ENCODE peak calls at places on chromosomes 16 and 17, in four cellular contexts. G is K562, M is GM12878, W is HepG2. B is an unnamed sample.

GRCh38 chr16:28597692-28598261 is 927 bp upstream of the SULT1A2 start:
- DNase-seq in G (peak; percentile 70), M (no peak), W (peak; percentile 91), B (peak; percentile 66)

GRCh38 chr16:4097826-4098240 is 18.4 kb downstream of the ADCY9 start:
- DNase-seq in G (no peak), M (no peak), W (no peak), B (no peak)

GRCh38 chr16:82995927-82996441 is 369.2 kb downstream of the CDH13 start:
- DNase-seq in G (no peak), M (no peak), W (no peak), B (no peak)

GRCh38 chr17:238964-239259 is 57.5 kb upstream of the DOC2B start:
- DNase-seq in G (no peak), M (no peak), W (no peak), B (peak; percentile 6)

GRCh38 chr16:88380099-88380498 is 2.7 kb upstream of the ZNF469 start:
- DNase-seq in G (no peak), M (no peak), W (no peak), B (no peak)

GRCh38 chr16:3879258-3879886 is 1.1 kb downstream of the CREBBP start:
- DNase-seq in G (no peak), M (no peak), W (no peak), B (no peak)

GRCh38 chr16:58152246-58152868 is 23.2 kb upstream of the CFAP20 start:
- DNase-seq in G (no peak), M (no peak), W (peak; percentile 37), B (no peak)

GRCh38 chr16:74297296-74297665 is 667 bp downstream of the PSMD7 start:
- DNase-seq in G (peak; percentile 63), M (no peak), W (peak; percentile 24), B (no peak)

GRCh38 chr17:67360880-67361279 is 5.5 kb downstream of the PSMD12 start:
- DNase-seq in G (no peak), M (no peak), W (no peak), B (no peak)

GRCh38 chr17:563646-564045 is 151.0 kb downstream of the VPS53 start:
- DNase-seq in G (no peak), M (no peak), W (no peak), B (no peak)

GRCh38 chr16:12975766-12976165 is 74.4 kb downstream of the SHISA9 start:
- DNase-seq in G (no peak), M (no peak), W (no peak), B (no peak)

GRCh38 chr16:80583466-80583865 is 42.7 kb downstream of the DYNLRB2 start:
- DNase-seq in G (no peak), M (no peak), W (no peak), B (no peak)

GRCh38 chr16:67236551-67237395 is 9.8 kb downstream of the TMEM208 start:
- DNase-seq in G (peak; percentile 100), M (no peak), W (peak; percentile 46), B (peak; percentile 96)

GRCh38 chr17:75388476-75389030 is 16.9 kb downstream of the GRB2 start:
- DNase-seq in G (no peak), M (no peak), W (no peak), B (no peak)

GRCh38 chr16:79656537-79657115 is 56.1 kb upstream of the MAF start:
- DNase-seq in G (no peak), M (no peak), W (no peak), B (no peak)

GRCh38 chr16:25553711-25554436 is 137.9 kb upstream of the HS3ST4 start:
- DNase-seq in G (peak; percentile 69), M (no peak), W (no peak), B (no peak)

GRCh38 chr16:89320717-89321501 is 103.4 kb downstream of the ZNF778 start:
- DNase-seq in G (peak; percentile 83), M (no peak), W (no peak), B (peak; percentile 74)

GRCh38 chr17:17350491-17351355 is 47.5 kb downstream of the NT5M start:
- DNase-seq in G (no peak), M (no peak), W (no peak), B (peak; percentile 60)

GRCh38 chr16:89046491-89046890 is 47.2 kb upstream of the ACSF3 start:
- DNase-seq in G (no peak), M (no peak), W (no peak), B (no peak)

GRCh38 chr16:87947356-87948118 is 3.7 kb upstream of the BANP start:
- DNase-seq in G (no peak), M (no peak), W (no peak), B (no peak)

GRCh38 chr17:29710891-29711418 is 88.2 kb upstream of the CORO6 start:
- DNase-seq in G (peak; percentile 82), M (no peak), W (peak; percentile 35), B (no peak)
- TF ChIP-seq SP1 in G (no peak), M (no peak), W (no peak), B (no peak)

GRCh38 chr16:22813946-22814325 is at the start of gene HS3ST2:
- DNase-seq in G (no peak), M (no peak), W (no peak), B (peak; percentile 65)
- TF ChIP-seq CREM in G (no peak), M (no peak), W (no peak), B (no peak)

GRCh38 chr16:11161439-11161838 is 94.6 kb downstream of the SOCS1 start:
- DNase-seq in G (peak; percentile 45), M (no peak), W (no peak), B (no peak)

GRCh38 chr16:11159189-11159588 is 96.8 kb downstream of the SOCS1 start:
- DNase-seq in G (no peak), M (no peak), W (no peak), B (no peak)

GRCh38 chr16:11162571-11163268 is 93.3 kb downstream of the SOCS1 start:
- DNase-seq in G (no peak), M (no peak), W (no peak), B (no peak)

GRCh38 chr16:11161974-11162373 is 94.0 kb downstream of the SOCS1 start:
- DNase-seq in G (no peak), M (no peak), W (no peak), B (no peak)

DNA sequence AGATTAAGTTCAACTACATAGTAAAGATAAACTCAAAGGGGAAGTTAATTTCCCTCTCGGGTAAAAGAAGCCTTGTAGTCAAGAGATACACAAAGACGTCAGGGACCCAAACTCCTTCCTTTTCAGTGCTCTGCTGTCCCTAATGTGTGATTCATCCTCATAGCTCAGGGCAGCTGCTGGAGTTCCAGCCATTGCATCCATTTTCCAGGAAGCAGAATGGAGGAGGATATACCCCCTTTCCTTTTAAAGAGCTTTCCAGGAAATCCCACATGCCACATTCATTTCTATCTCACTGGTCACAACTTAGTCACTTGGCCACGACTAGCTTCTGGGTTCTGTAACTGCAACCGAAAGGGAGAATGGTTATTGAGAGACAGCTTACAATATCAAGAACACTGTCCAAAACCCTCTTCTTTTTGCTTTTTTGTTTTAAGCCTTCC is 95.3 kb downstream of the SOCS1 start:
- DNase-seq in G (peak; percentile 38), M (no peak), W (no peak), B (no peak)
- TF ChIP-seq SP1 in G (no peak), M (no peak), W (no peak), B (no peak)

DNA sequence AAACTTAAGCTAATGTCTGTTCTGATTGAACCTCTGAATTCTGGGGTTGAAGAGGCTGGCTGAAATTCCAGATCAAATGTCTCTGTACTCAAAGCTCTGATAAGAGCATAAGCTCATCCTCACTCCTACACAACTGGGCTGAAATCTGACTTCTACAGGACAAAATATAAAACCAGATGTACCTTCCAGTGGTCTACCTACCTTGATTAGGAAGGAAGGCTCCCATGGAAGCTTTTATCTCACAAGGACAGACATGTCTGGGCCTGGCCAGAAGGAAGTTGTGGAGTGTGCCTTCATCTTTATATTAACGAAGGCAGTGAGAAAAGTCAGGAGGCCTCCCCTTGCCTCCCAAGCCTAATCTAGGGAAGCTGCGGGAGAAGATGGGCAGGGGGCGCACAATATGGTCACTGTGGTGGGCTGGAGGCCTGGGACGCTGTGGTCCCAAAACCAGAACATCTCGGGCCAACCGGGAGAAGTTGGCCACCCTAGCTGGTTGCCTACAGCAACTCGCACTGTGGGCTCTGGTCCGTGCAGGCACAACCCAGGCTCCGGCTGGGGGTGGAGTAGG is 55.6 kb upstream of the LRRC37A3 start:
- DNase-seq in G (peak; percentile 68), M (no peak), W (no peak), B (no peak)
- TF ChIP-seq CREM in G (peak; percentile 29), M (no peak), W (no peak), B (no peak)

GRCh38 chr17:42904110-42904469 is 3.5 kb downstream of the G6PC1 start:
- DNase-seq in G (no peak), M (no peak), W (no peak), B (no peak)

GRCh38 chr17:42901535-42902229 is 1.1 kb downstream of the G6PC1 start:
- DNase-seq in G (no peak), M (no peak), W (no peak), B (no peak)

GRCh38 chr17:42895185-42895555 is 5.4 kb upstream of the G6PC1 start:
- DNase-seq in G (no peak), M (no peak), W (no peak), B (no peak)

GRCh38 chr17:42898147-42898807 is 2.3 kb upstream of the G6PC1 start:
- DNase-seq in G (no peak), M (no peak), W (no peak), B (no peak)

GRCh38 chr17:42900460-42901331 is at the start of gene G6PC1:
- DNase-seq in G (no peak), M (no peak), W (peak; percentile 71), B (no peak)
- TF ChIP-seq SP1 in G (no peak), M (no peak), W (no peak), B (no peak)

DNA sequence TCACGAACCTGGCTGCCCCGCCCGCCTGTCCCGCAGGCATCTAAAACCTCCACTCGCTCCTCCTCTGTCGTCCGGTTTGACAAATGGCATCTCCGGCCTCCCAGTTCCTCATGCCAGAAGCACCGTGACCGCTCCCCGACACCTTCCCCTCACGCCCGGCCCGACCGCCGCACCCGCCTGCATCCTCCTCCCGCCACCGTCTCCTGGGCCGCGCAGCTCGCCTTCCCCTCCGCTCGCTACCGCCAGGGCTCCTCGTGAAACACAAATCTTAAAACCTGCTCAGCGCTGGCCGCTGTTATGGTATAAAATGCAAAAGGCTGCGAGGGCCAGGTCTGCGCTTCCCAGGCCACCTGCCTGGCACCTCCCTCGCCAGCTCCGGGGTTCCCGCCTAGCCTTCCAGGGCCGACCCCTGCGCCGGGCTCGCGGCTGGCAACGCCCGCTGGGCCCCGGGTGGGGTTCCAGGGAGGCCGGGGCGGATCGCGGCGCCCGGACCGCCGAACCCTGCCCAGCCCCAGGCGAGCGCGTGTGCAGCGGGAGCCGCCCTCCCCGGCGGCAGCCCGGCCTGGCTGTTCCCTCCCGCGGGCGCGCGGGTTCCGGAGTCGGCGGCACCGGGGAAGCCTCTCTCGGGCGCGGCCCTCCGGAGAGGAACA is 488 bp downstream of the SPSB3 start:
- DNase-seq in G (no peak), M (no peak), W (no peak), B (peak; percentile 42)
- TF ChIP-seq CREM in G (no peak), M (no peak), W (no peak), B (no peak)

GRCh38 chr17:82525712-82526111 is 6.2 kb downstream of the FOXK2 start:
- DNase-seq in G (no peak), M (no peak), W (no peak), B (no peak)
- TF ChIP-seq SP1 in G (no peak), M (no peak), W (no peak), B (no peak)

GRCh38 chr16:65662236-65662635 is 540.4 kb upstream of the CDH11 start:
- DNase-seq in G (no peak), M (no peak), W (no peak), B (no peak)

GRCh38 chr16:65667013-65667578 is 545.2 kb upstream of the CDH11 start:
- DNase-seq in G (peak; percentile 15), M (no peak), W (peak; percentile 9), B (no peak)

GRCh38 chr16:65663774-65664173 is 541.9 kb upstream of the CDH11 start:
- DNase-seq in G (no peak), M (no peak), W (no peak), B (no peak)

GRCh38 chr16:65661451-65661850 is 539.6 kb upstream of the CDH11 start:
- DNase-seq in G (no peak), M (no peak), W (no peak), B (no peak)

GRCh38 chr16:65666132-65666869 is 544.4 kb upstream of the CDH11 start:
- DNase-seq in G (no peak), M (no peak), W (peak; percentile 81), B (no peak)
- TF ChIP-seq CREM in G (no peak), M (no peak), W (no peak), B (no peak)

B was measured in WTC11.